ENCODE peak calls at places on chromosomes 1 and 21, in five cellular contexts. X is HT1080, J is EH, Z is MCF 10A, M is COR-L47. V is an unnamed sample.

GRCh38 chr21:45539046-45539795 is 3.0 kb downstream of the SLC19A1 start:
- DNase-seq in Z (no peak), J (no peak), X (no peak), M (no peak), V (no peak)

GRCh38 chr21:39316062-39316461 is 2.6 kb upstream of the BRWD1 start:
- DNase-seq in X (no peak), Z (peak; percentile 21), M (no peak), J (peak; percentile 13), V (no peak)

GRCh38 chr1:206687251-206687914 is 2.7 kb downstream of the MAPKAPK2 start:
- DNase-seq in Z (no peak), M (no peak), J (no peak), X (no peak), V (no peak)

GRCh38 chr1:37020653-37021277 is 13.6 kb downstream of the GRIK3 start:
- DNase-seq in Z (peak; percentile 46), J (no peak), X (peak; percentile 8), M (no peak), V (no peak)

GRCh38 chr1:169483500-169483966 is 2.2 kb downstream of the SLC19A2 start:
- DNase-seq in J (peak; percentile 18), Z (peak; percentile 83), X (no peak), M (peak; percentile 7), V (peak; percentile 48)

GRCh38 chr1:62325696-62326095 is 6.5 kb upstream of the KANK4 start:
- DNase-seq in J (peak; percentile 82), M (no peak), Z (peak; percentile 90), X (peak; percentile 37), V (peak; percentile 73)

GRCh38 chr1:160639652-160640051 is 7.2 kb downstream of the SLAMF1 start:
- DNase-seq in X (peak; percentile 20), Z (no peak), M (no peak), J (peak; percentile 11), V (no peak)

GRCh38 chr1:219523411-219523810 is 89.5 kb downstream of the ZC3H11B start:
- DNase-seq in J (no peak), M (peak; percentile 53), X (no peak), Z (no peak), V (no peak)

GRCh38 chr1:200336901-200337391 is 72.9 kb downstream of the ZNF281 start:
- DNase-seq in X (no peak), J (peak; percentile 56), Z (no peak), M (no peak), V (peak; percentile 17)

GRCh38 chr1:54069792-54070548 is 16.6 kb downstream of the TCEANC2 start:
- DNase-seq in J (peak; percentile 62), M (peak; percentile 49), X (peak; percentile 55), Z (peak; percentile 51), V (peak; percentile 61)

GRCh38 chr1:202599669-202600431 is 110.4 kb downstream of the SYT2 start:
- DNase-seq in J (peak; percentile 88), X (peak; percentile 62), Z (peak; percentile 89), M (no peak), V (peak; percentile 78)

GRCh38 chr1:175201061-175201508 is 8.5 kb upstream of the KIAA0040 start:
- DNase-seq in M (no peak), X (no peak), J (peak; percentile 92), Z (no peak), V (peak; percentile 61)

GRCh38 chr21:32334980-32335471 is 36.4 kb downstream of the MRAP start:
- DNase-seq in J (peak; percentile 50), X (no peak), Z (no peak), M (no peak), V (no peak)

GRCh38 chr1:20093940-20094391 is 24.0 kb downstream of the PLA2G5 start:
- DNase-seq in M (no peak), X (no peak), Z (peak; percentile 36), J (no peak), V (no peak)

GRCh38 chr1:202961220-202961880 is 3.2 kb upstream of the ADIPOR1 start:
- DNase-seq in X (no peak), J (no peak), M (no peak), Z (no peak), V (no peak)

GRCh38 chr1:219990782-219991510 is 55.4 kb downstream of the EPRS1 start:
- DNase-seq in Z (peak; percentile 75), M (peak; percentile 9), X (peak; percentile 18), J (peak; percentile 53), V (peak; percentile 18)

GRCh38 chr1:154423303-154423987 is 18.3 kb downstream of the IL6R start:
- DNase-seq in J (peak; percentile 77), Z (peak; percentile 65), X (peak; percentile 73), M (no peak), V (no peak)

V was measured in H4.